ENCODE peak calls at places on chromosomes 6 and 20, in five cellular contexts. P, A, B, U and T are unnamed samples. For H3K4me1, the result is how much of the 10 kb centered on the place peaks cover.

GRCh38 chr20:10007158-10007557 is 27.6 kb upstream of the ANKEF1 start:
- DNase-seq in P (no peak), A (no peak), B (no peak), U (no peak), T (no peak)

GRCh38 chr6:37556884-37557644 is 57.4 kb upstream of the CCDC167 start:
- DNase-seq in P (no peak), A (no peak), B (no peak), U (no peak), T (no peak)

GRCh38 chr20:60361761-60362410 is 403.7 kb downstream of the CDH26 start:
- DNase-seq in P (no peak), A (no peak), B (no peak), U (no peak), T (no peak)

GRCh38 chr6:87848616-87849015 is 146.6 kb upstream of the AKIRIN2 start:
- DNase-seq in P (peak), A (peak), B (no peak), U (no peak), T (peak)

GRCh38 chr20:45810191-45810590 is 2.3 kb upstream of the UBE2C start:
- DNase-seq in P (no peak), A (no peak), B (no peak), U (no peak), T (no peak)

GRCh38 chr6:124011180-124011579 is 207.5 kb downstream of the NKAIN2 start:
- DNase-seq in P (no peak), A (no peak), B (no peak), U (no peak), T (no peak)

GRCh38 chr6:14747881-14748520 is 497.9 kb upstream of the JARID2 start:
- DNase-seq in P (no peak), A (no peak), B (no peak), U (no peak), T (no peak)

GRCh38 chr20:64188682-64189529 is 24.7 kb downstream of the MYT1 start:
- DNase-seq in P (peak), A (no peak), B (no peak), U (peak), T (no peak)

GRCh38 chr6:149628865-149629544 is 19.5 kb downstream of the KATNA1 start:
- DNase-seq in P (no peak), A (no peak), B (no peak), U (no peak), T (no peak)

GRCh38 chr6:24827162-24827561 is 28.4 kb upstream of the ARMH2 start:
- DNase-seq in P (no peak), A (peak), B (no peak), U (peak), T (peak)

GRCh38 chr6:3612341-3613041 is 139.0 kb downstream of the PXDC1 start:
- DNase-seq in P (no peak), A (no peak), B (peak), U (no peak), T (peak)

GRCh38 chr20:25394276-25394675 is 3.6 kb upstream of the ABHD12 start:
- DNase-seq in P (no peak), A (no peak), B (no peak), U (no peak), T (peak)

GRCh38 chr6:12269100-12269499 is 21.1 kb upstream of the EDN1 start:
- DNase-seq in P (no peak), A (no peak), B (no peak), U (no peak), T (no peak)

GRCh38 chr6:82040405-82041221 is 206.9 kb downstream of the IBTK start:
- DNase-seq in P (no peak), A (no peak), B (no peak), U (peak), T (peak)

GRCh38 chr6:109473120-109473519 is 9.9 kb downstream of the ZBTB24 start:
- DNase-seq in P (no peak), A (no peak), B (no peak), U (no peak), T (no peak)

GRCh38 chr6:151452750-151453427 is 963 bp upstream of the RMND1 start:
- DNase-seq in P (peak), A (peak), B (no peak), U (peak), T (peak)

GRCh38 chr20:16158976-16159286 is 414.3 kb downstream of the KIF16B start:
- DNase-seq in P (no peak), A (no peak), B (no peak), U (no peak), T (no peak)

GRCh38 chr6:56238352-56238751 is 9.0 kb downstream of the COL21A1 start:
- DNase-seq in P (no peak), A (no peak), B (no peak), U (no peak), T (no peak)

GRCh38 chr6:50836231-50836630 is 17.6 kb downstream of the TFAP2B start:
- DNase-seq in P (no peak), A (no peak), B (no peak), U (no peak), T (no peak)

GRCh38 chr20:35404614-35405259 is 7.0 kb downstream of the UQCC1 start:
- DNase-seq in P (no peak), A (no peak), B (no peak), U (no peak), T (no peak)

GRCh38 chr20:46203510-46203837 is 85.4 kb downstream of the CD40 start:
- DNase-seq in P (no peak), A (no peak), B (no peak), U (no peak), T (no peak)

GRCh38 chr6:131014080-131014776 is 48.8 kb downstream of the EPB41L2 start:
- DNase-seq in P (no peak), A (no peak), B (no peak), U (no peak), T (no peak)

GRCh38 chr20:52809003-52809402 is 163.2 kb upstream of the TSHZ2 start:
- DNase-seq in P (no peak), A (no peak), B (no peak), U (no peak), T (no peak)

GRCh38 chr6:123635144-123635543 is 1.6 kb downstream of the TRDN start:
- DNase-seq in P (no peak), A (no peak), B (no peak), U (no peak), T (no peak)

GRCh38 chr6:80179691-80180090 is 73.2 kb downstream of the BCKDHB start:
- DNase-seq in P (no peak), A (no peak), B (no peak), U (no peak), T (no peak)

GRCh38 chr6:90846824-90847223 is 260.0 kb upstream of the MAP3K7 start:
- DNase-seq in P (no peak), A (no peak), B (no peak), U (no peak), T (no peak)

GRCh38 chr6:44093750-44094402 is 33.4 kb downstream of the MRPL14 start:
- DNase-seq in P (no peak), A (no peak), B (no peak), U (no peak), T (no peak)

GRCh38 chr6:16804007-16804303 is 42.7 kb upstream of the ATXN1 start:
- DNase-seq in P (no peak), A (no peak), B (no peak), U (no peak), T (no peak)

GRCh38 chr6:90385914-90386313 is 89.3 kb upstream of the BACH2 start:
- DNase-seq in P (no peak), A (no peak), B (no peak), U (no peak), T (no peak)

GRCh38 chr6:78863576-78863975 is 3.8 kb upstream of the IRAK1BP1 start:
- DNase-seq in P (no peak), A (no peak), B (no peak), U (no peak), T (no peak)

GRCh38 chr20:8678098-8678776 is 390.6 kb upstream of the PLCB4 start:
- DNase-seq in P (no peak), A (no peak), B (no peak), U (no peak), T (no peak)

GRCh38 chr6:145332001-145332400 is 403.3 kb downstream of the EPM2A start:
- DNase-seq in P (no peak), A (no peak), B (no peak), U (no peak), T (no peak)

GRCh38 chr20:2458919-2459499 is 11.6 kb downstream of the SNRPB start:
- DNase-seq in P (no peak), A (no peak), B (no peak), U (no peak), T (no peak)

GRCh38 chr6:37139223-37139962 is 30.6 kb upstream of the PIM1 start:
- DNase-seq in P (no peak), A (no peak), B (no peak), U (no peak), T (no peak)

GRCh38 chr6:42203217-42203616 is 8.5 kb upstream of the GUCA1B start:
- DNase-seq in P (no peak), A (no peak), B (no peak), U (no peak), T (no peak)

GRCh38 chr6:3250278-3250677 is 8.5 kb upstream of the PSMG4 start:
- DNase-seq in P (no peak), A (no peak), B (no peak), U (no peak), T (no peak)

GRCh38 chr20:33773412-33774089 is 37.6 kb upstream of the CHMP4B start:
- DNase-seq in P (no peak), A (no peak), B (no peak), U (no peak), T (no peak)

GRCh38 chr6:18091382-18091781 is 31.1 kb downstream of the NHLRC1 start:
- DNase-seq in P (no peak), A (no peak), B (no peak), U (no peak), T (no peak)

GRCh38 chr6:137093183-137094069 is 48.7 kb upstream of the IL20RA start:
- DNase-seq in P (no peak), A (no peak), B (no peak), U (no peak), T (no peak)

GRCh38 chr6:162733489-162733888 is 5.7 kb downstream of the PACRG start:
- DNase-seq in P (no peak), A (no peak), B (no peak), U (no peak), T (no peak)

GRCh38 chr6:132797975-132798819 is at the start of gene SLC18B1:
- DNase-seq in P (peak), A (peak), B (no peak), U (peak), T (peak)
- TF ChIP-seq POLR2AphosphoS5 in P (no peak), A (peak), B (peak), U (no peak), T (peak)

GRCh38 chr6:113394724-113395123 is 462.4 kb upstream of the MARCKS start:
- DNase-seq in P (no peak), A (no peak), B (no peak), U (no peak), T (no peak)

GRCh38 chr6:113401231-113401630 is 455.9 kb upstream of the MARCKS start:
- DNase-seq in P (no peak), A (no peak), B (no peak), U (no peak), T (no peak)

GRCh38 chr6:113396644-113397201 is 460.4 kb upstream of the MARCKS start:
- DNase-seq in P (no peak), A (peak), B (no peak), U (no peak), T (no peak)

GRCh38 chr6:113392551-113393055 is 464.5 kb upstream of the MARCKS start:
- DNase-seq in P (no peak), A (no peak), B (no peak), U (no peak), T (no peak)

DNA sequence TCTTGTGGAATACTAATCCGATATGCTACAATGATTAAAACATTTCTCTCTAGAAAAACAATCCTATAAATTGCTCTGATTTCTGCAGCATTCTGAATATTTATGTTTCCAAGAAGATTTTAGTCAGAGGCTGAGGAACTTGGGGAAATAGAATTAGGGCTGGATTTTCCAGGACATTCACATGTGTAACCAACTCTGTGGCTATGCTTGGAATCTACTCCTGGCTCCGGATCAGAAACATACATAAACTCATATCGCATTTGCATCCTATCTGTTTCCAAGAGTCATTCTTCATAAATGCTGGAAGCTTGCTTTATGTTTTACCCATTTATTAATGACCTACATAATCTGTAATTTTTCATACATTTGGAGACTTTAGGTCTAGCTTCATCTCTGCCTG is 459.9 kb upstream of the MARCKS start:
- DNase-seq in P (no peak), A (no peak), B (no peak), U (no peak), T (no peak)
- H3K4me1 ChIP-seq in P (under half), A (under half), B (under half), U (under half), T (under half)

DNA sequence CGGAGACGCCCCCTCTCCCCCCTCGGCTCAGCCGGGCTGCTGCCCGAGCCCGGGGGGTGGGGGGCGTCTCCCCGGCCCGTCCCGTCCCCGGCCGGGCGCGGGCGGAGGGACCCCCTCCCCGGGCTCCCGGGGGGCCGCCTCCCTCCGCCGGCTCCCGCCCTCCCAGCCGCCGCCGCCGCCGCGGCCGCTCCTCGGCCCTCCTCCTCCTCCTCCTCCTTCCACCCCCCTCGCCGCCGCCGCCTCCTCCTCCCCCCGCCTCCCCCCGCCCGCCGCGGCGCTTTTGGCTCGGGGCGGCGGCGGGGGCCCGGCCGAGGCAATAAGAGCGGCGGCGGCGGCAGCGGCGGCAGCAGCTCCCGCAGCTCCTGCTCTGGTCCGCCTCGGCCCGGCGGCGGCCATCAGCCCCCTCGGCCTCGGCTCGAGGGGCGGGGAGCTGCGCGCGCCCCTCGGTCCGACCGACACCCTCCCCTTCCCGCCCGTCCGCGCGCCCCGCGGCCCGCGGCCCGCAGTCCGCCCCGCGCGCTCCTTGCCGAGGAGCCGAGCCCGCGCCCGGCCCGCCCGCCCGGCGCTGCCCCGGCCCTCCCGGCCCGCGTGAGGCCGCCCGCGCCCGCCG is 38.7 kb downstream of the GNAS start:
- DNase-seq in P (peak), A (peak), B (peak), U (peak), T (peak)
- TF ChIP-seq POLR2AphosphoS5 in P (peak), A (peak), B (no peak), U (peak), T (no peak)

GRCh38 chr6:35729349-35729678 is 7.5 kb upstream of the ARMC12 start:
- DNase-seq in P (no peak), A (no peak), B (no peak), U (no peak), T (no peak)

GRCh38 chr6:35725721-35726438 is 11.0 kb upstream of the ARMC12 start:
- DNase-seq in P (peak), A (peak), B (peak), U (no peak), T (peak)

GRCh38 chr6:35728663-35729348 is 8.0 kb upstream of the ARMC12 start:
- DNase-seq in P (peak), A (peak), B (no peak), U (peak), T (peak)

GRCh38 chr6:35727935-35728662 is 8.7 kb upstream of the ARMC12 start:
- DNase-seq in P (peak), A (peak), B (peak), U (peak), T (peak)

DNA sequence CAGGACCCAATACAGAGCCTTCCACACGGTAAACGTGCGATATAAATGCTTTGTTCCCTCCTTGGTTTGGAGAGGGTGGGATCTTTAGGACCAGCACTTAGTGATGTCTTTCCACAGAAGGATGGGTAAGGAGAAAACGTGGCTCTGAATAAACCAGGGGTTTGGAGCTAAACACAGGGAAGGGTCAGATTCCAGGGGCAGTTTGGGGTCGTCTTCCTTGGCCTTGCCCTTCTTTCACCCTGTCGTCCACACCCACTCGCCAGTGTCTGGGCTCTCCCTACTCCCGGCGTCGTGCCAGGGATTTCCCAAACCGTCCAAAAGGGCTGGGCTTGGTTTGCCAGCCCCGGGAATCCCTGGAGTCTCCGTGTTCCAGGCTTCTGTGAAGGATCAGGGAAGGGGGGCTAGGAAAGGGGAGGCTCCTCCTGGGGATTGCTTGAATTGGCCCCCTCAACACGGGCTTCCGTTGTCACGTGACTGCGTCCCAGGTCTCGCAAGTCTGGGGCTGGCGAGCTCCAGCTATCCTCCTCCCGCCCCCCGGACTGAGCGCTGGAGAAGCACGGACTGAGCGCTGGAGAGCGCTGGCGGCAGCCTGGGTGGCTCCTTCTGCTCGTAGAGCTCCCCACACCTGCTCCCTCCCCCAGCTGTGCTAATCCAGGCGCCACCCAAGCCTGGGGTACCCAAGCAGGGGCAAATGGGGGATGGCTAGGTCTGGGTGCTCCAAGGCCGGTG is 9.5 kb upstream of the ARMC12 start:
- DNase-seq in P (peak), A (peak), B (no peak), U (peak), T (peak)
- H3K4me1 ChIP-seq in P (half or more), A (half or more), B (half or more), U (under half), T (half or more)

GRCh38 chr6:4647414-4648365 is 128.5 kb upstream of the CDYL start:
- DNase-seq in P (peak), A (peak), B (peak), U (peak), T (peak)
- TF ChIP-seq POLR2AphosphoS5 in P (peak), A (peak), B (peak), U (no peak), T (peak)

DNA sequence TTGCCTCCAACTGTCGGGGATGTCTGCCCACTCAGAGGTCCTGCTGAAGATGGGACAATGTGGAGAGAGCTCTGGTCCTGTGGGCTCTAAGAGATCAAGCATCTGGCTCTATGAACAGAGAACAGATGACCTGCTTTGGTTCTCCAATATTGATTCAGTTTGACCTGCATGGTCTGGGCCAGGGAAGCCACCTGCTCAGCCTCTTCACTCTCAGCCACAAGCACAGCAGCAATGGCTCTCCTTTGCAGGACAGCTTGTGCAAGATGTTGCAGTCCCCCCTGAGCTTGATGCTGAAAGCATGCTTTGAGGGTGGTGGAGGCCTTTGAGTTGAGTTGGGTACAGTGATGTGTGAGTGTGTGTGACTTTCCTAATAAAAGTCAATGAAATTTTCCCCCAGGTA is 18.6 kb upstream of the MCM3 start:
- DNase-seq in P (no peak), A (no peak), B (no peak), U (no peak), T (no peak)
- H3K4me1 ChIP-seq in P (half or more), A (under half), B (under half), U (under half), T (under half)

GRCh38 chr6:32244946-32245398 is 21.1 kb upstream of the NOTCH4 start:
- DNase-seq in P (peak), A (peak), B (no peak), U (peak), T (peak)
- TF ChIP-seq POLR2AphosphoS5 in P (no peak), A (peak), B (peak), U (no peak), T (peak)